ENCODE peak calls at places on chromosomes 4 and X, in eight cellular contexts. One of them, this sample, is unnamed.

GRCh38 chrX:154047266-154047665 is 27.6 kb upstream of the IRAK1 start:
- DNase-seq in WERI-Rb-1: no peak
- DNase-seq in HCT116: no peak
- DNase-seq in fibroblast of lung: peak; percentile 65
- DNase-seq in suprapubic skin: no peak
- DNase-seq in mammary epithelial cell: no peak
- DNase-seq in cardiac muscle cell: no peak
- DNase-seq in Peyer's patch: no peak
- DNase-seq in this sample: no peak

GRCh38 chr4:186927624-186928023 is 204.0 kb upstream of the FAT1 start:
- DNase-seq in WERI-Rb-1: no peak
- DNase-seq in HCT116: peak; percentile 60
- DNase-seq in fibroblast of lung: no peak
- DNase-seq in suprapubic skin: no peak
- DNase-seq in mammary epithelial cell: no peak
- DNase-seq in cardiac muscle cell: no peak
- DNase-seq in Peyer's patch: no peak
- DNase-seq in this sample: no peak

GRCh38 chr4:109969909-109970308 is 57.2 kb downstream of the EGF start:
- DNase-seq in WERI-Rb-1: no peak
- DNase-seq in HCT116: no peak
- DNase-seq in fibroblast of lung: no peak
- DNase-seq in suprapubic skin: no peak
- DNase-seq in mammary epithelial cell: no peak
- DNase-seq in cardiac muscle cell: no peak
- DNase-seq in Peyer's patch: no peak
- DNase-seq in this sample: no peak

GRCh38 chr4:15755321-15755750 is 22.8 kb upstream of the CD38 start:
- DNase-seq in WERI-Rb-1: no peak
- DNase-seq in HCT116: no peak
- DNase-seq in fibroblast of lung: peak; percentile 84
- DNase-seq in suprapubic skin: no peak
- DNase-seq in mammary epithelial cell: peak; percentile 69
- DNase-seq in cardiac muscle cell: no peak
- DNase-seq in Peyer's patch: no peak
- DNase-seq in this sample: no peak

GRCh38 chr4:183256343-183256742 is 63.7 kb downstream of the CLDN22 start:
- DNase-seq in WERI-Rb-1: no peak
- DNase-seq in HCT116: no peak
- DNase-seq in fibroblast of lung: no peak
- DNase-seq in suprapubic skin: no peak
- DNase-seq in mammary epithelial cell: no peak
- DNase-seq in cardiac muscle cell: no peak
- DNase-seq in Peyer's patch: no peak
- DNase-seq in this sample: no peak

GRCh38 chrX:136464589-136464988 is 23.2 kb upstream of the BRS3 start:
- DNase-seq in WERI-Rb-1: no peak
- DNase-seq in HCT116: no peak
- DNase-seq in fibroblast of lung: no peak
- DNase-seq in suprapubic skin: no peak
- DNase-seq in mammary epithelial cell: no peak
- DNase-seq in cardiac muscle cell: no peak
- DNase-seq in Peyer's patch: no peak
- DNase-seq in this sample: no peak

GRCh38 chr4:184322328-184323025 is 104.8 kb upstream of the ENPP6 start:
- DNase-seq in WERI-Rb-1: no peak
- DNase-seq in HCT116: no peak
- DNase-seq in fibroblast of lung: no peak
- DNase-seq in suprapubic skin: no peak
- DNase-seq in mammary epithelial cell: peak; percentile 70
- DNase-seq in cardiac muscle cell: no peak
- DNase-seq in Peyer's patch: no peak
- DNase-seq in this sample: no peak

GRCh38 chrX:53374222-53374820 is 48.1 kb downstream of the SMC1A start:
- DNase-seq in WERI-Rb-1: no peak
- DNase-seq in HCT116: no peak
- DNase-seq in fibroblast of lung: peak; percentile 32
- DNase-seq in suprapubic skin: no peak
- DNase-seq in mammary epithelial cell: no peak
- DNase-seq in cardiac muscle cell: no peak
- DNase-seq in Peyer's patch: no peak
- DNase-seq in this sample: peak; percentile 82

GRCh38 chr4:99156992-99157391 is 12.9 kb upstream of the ADH4 start:
- DNase-seq in WERI-Rb-1: no peak
- DNase-seq in HCT116: no peak
- DNase-seq in fibroblast of lung: no peak
- DNase-seq in suprapubic skin: no peak
- DNase-seq in mammary epithelial cell: no peak
- DNase-seq in cardiac muscle cell: no peak
- DNase-seq in Peyer's patch: no peak
- DNase-seq in this sample: no peak

GRCh38 chr4:133775881-133776280 is 425.7 kb downstream of the PABPC4L start:
- DNase-seq in WERI-Rb-1: no peak
- DNase-seq in HCT116: no peak
- DNase-seq in fibroblast of lung: peak; percentile 74
- DNase-seq in suprapubic skin: no peak
- DNase-seq in mammary epithelial cell: peak; percentile 19
- DNase-seq in cardiac muscle cell: no peak
- DNase-seq in Peyer's patch: no peak
- DNase-seq in this sample: no peak

GRCh38 chr4:183624548-183624947 is 34.4 kb downstream of the RWDD4 start:
- DNase-seq in WERI-Rb-1: no peak
- DNase-seq in HCT116: no peak
- DNase-seq in fibroblast of lung: no peak
- DNase-seq in suprapubic skin: no peak
- DNase-seq in mammary epithelial cell: peak; percentile 64
- DNase-seq in cardiac muscle cell: no peak
- DNase-seq in Peyer's patch: no peak
- DNase-seq in this sample: no peak

GRCh38 chr4:173370477-173371291 is at the start of gene SAP30:
- DNase-seq in WERI-Rb-1: peak; percentile 99
- DNase-seq in HCT116: peak; percentile 94
- DNase-seq in fibroblast of lung: peak; percentile 97
- DNase-seq in suprapubic skin: peak; percentile 99
- DNase-seq in mammary epithelial cell: peak; percentile 97
- DNase-seq in cardiac muscle cell: peak; percentile 98
- DNase-seq in Peyer's patch: peak; percentile 99
- DNase-seq in this sample: peak; percentile 98

GRCh38 chrX:40207626-40208025 is 109.9 kb upstream of the BCOR start:
- DNase-seq in WERI-Rb-1: no peak
- DNase-seq in HCT116: no peak
- DNase-seq in fibroblast of lung: peak; percentile 58
- DNase-seq in suprapubic skin: no peak
- DNase-seq in mammary epithelial cell: peak; percentile 25
- DNase-seq in cardiac muscle cell: no peak
- DNase-seq in Peyer's patch: no peak
- DNase-seq in this sample: peak; percentile 85

GRCh38 chrX:152958047-152958446 is 35.9 kb downstream of the PNMA5 start:
- DNase-seq in WERI-Rb-1: no peak
- DNase-seq in HCT116: no peak
- DNase-seq in fibroblast of lung: peak; percentile 31
- DNase-seq in suprapubic skin: no peak
- DNase-seq in mammary epithelial cell: no peak
- DNase-seq in cardiac muscle cell: no peak
- DNase-seq in Peyer's patch: peak; percentile 9
- DNase-seq in this sample: no peak

GRCh38 chr4:25441519-25442117 is 64.6 kb downstream of the ANAPC4 start:
- DNase-seq in WERI-Rb-1: peak; percentile 82
- DNase-seq in HCT116: peak; percentile 52
- DNase-seq in fibroblast of lung: peak; percentile 50
- DNase-seq in suprapubic skin: peak; percentile 53
- DNase-seq in mammary epithelial cell: peak; percentile 41
- DNase-seq in cardiac muscle cell: peak; percentile 78
- DNase-seq in Peyer's patch: peak; percentile 75
- DNase-seq in this sample: peak; percentile 83

GRCh38 chrX:77446029-77446585 is 1.1 kb upstream of the FGF16 start:
- DNase-seq in WERI-Rb-1: no peak
- DNase-seq in HCT116: no peak
- DNase-seq in fibroblast of lung: no peak
- DNase-seq in suprapubic skin: no peak
- DNase-seq in mammary epithelial cell: no peak
- DNase-seq in cardiac muscle cell: no peak
- DNase-seq in Peyer's patch: no peak
- DNase-seq in this sample: peak; percentile 61

GRCh38 chr4:130808492-130808891 is 1712.5 kb downstream of the C4orf33 start:
- DNase-seq in WERI-Rb-1: no peak
- DNase-seq in HCT116: peak; percentile 35
- DNase-seq in fibroblast of lung: peak; percentile 1
- DNase-seq in suprapubic skin: no peak
- DNase-seq in mammary epithelial cell: peak; percentile 24
- DNase-seq in cardiac muscle cell: peak; percentile 3
- DNase-seq in Peyer's patch: no peak
- DNase-seq in this sample: no peak

GRCh38 chr4:128516568-128516967 is 229.0 kb upstream of the PGRMC2 start:
- DNase-seq in WERI-Rb-1: no peak
- DNase-seq in HCT116: no peak
- DNase-seq in fibroblast of lung: peak; percentile 72
- DNase-seq in suprapubic skin: no peak
- DNase-seq in mammary epithelial cell: no peak
- DNase-seq in cardiac muscle cell: no peak
- DNase-seq in Peyer's patch: no peak
- DNase-seq in this sample: no peak

GRCh38 chr4:140374130-140374477 is 658 bp downstream of the SCOC start:
- DNase-seq in WERI-Rb-1: no peak
- DNase-seq in HCT116: no peak
- DNase-seq in fibroblast of lung: no peak
- DNase-seq in suprapubic skin: no peak
- DNase-seq in mammary epithelial cell: no peak
- DNase-seq in cardiac muscle cell: no peak
- DNase-seq in Peyer's patch: no peak
- DNase-seq in this sample: no peak

DNA sequence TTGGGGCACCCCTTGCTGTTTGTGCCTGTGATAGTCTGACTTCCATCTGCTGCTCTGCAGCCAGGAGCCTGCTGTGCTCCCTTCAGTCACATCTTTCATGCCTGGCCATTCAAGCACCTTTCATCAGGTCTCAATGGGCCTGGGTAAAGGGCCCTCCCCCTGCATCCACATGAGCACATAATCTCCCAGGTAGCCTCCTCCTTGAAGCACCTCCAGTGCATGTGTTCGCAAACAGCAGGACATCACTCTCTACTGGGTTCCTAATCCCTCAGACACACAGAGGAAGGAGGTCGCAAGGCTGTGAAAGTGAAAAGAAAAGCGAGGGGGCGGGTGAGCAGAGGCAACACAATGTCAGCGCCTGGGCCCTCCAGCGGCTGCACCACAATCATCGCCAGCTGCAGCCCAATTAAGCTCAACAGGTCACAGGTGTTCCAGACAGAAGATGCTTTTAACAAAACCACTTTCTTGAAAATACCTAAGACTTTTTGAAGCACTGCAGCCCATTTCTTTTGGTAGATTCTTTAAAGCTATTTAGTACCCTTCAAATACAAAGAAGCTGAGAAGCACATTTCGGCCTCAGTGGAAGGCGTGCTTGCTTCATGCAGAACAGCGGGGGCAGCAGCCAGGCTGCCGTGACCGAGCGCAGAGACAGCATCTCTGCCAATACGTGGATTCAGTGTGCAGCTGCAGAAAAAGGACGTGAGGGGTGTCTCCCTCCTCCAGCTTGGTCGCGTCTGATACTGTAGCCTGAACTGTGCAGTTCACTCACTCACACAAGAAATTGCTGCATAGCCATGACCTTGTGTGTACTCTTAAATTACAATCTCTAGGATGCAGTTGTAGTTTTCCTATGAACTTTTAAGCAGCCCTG is 92.2 kb upstream of the SPRY1 start:
- DNase-seq in WERI-Rb-1: peak; percentile 15
- DNase-seq in HCT116: no peak
- DNase-seq in fibroblast of lung: no peak
- DNase-seq in suprapubic skin: no peak
- DNase-seq in mammary epithelial cell: no peak
- DNase-seq in cardiac muscle cell: peak; percentile 48
- DNase-seq in Peyer's patch: no peak
- DNase-seq in this sample: no peak
- TF ChIP-seq CTCF in WERI-Rb-1: no peak
- TF ChIP-seq CTCF in HCT116: no peak
- TF ChIP-seq CTCF in fibroblast of lung: no peak
- TF ChIP-seq CTCF in suprapubic skin: no peak
- TF ChIP-seq CTCF in mammary epithelial cell: no peak
- TF ChIP-seq CTCF in cardiac muscle cell: no peak
- TF ChIP-seq CTCF in Peyer's patch: no peak
- TF ChIP-seq CTCF in this sample: no peak

DNA sequence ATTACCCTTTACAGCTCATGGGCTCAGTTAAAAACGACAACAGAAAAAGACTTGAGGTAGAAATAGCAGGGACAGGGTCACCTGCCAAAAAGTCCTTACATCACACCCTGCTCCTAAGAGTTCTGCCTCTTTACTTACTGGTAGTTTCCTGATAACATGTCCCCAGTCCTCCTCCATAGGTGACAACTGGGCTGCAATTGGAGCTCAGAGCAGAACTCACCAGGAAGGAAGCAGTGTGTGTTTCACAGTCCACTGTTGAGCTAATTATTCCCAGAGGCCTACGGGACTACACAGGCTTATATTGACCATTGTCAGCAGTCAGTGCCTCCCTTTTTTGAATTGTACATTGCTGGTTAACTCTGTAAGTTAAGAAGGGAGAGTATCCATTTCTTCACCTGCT is 71.0 kb upstream of the FAM9C start:
- DNase-seq in WERI-Rb-1: no peak
- DNase-seq in HCT116: no peak
- DNase-seq in fibroblast of lung: no peak
- DNase-seq in suprapubic skin: no peak
- DNase-seq in mammary epithelial cell: no peak
- DNase-seq in cardiac muscle cell: peak; percentile 53
- DNase-seq in Peyer's patch: no peak
- DNase-seq in this sample: no peak
- H3K4me3 ChIP-seq in WERI-Rb-1: no peak overlapping the region
- H3K4me3 ChIP-seq in HCT116: no peak overlapping the region
- H3K4me3 ChIP-seq in fibroblast of lung: no peak overlapping the region
- H3K4me3 ChIP-seq in suprapubic skin: no peak overlapping the region
- H3K4me3 ChIP-seq in mammary epithelial cell: no peak overlapping the region
- H3K4me3 ChIP-seq in cardiac muscle cell: no peak overlapping the region
- H3K4me3 ChIP-seq in Peyer's patch: no peak overlapping the region
- H3K4me3 ChIP-seq in this sample: no peak overlapping the region

DNA sequence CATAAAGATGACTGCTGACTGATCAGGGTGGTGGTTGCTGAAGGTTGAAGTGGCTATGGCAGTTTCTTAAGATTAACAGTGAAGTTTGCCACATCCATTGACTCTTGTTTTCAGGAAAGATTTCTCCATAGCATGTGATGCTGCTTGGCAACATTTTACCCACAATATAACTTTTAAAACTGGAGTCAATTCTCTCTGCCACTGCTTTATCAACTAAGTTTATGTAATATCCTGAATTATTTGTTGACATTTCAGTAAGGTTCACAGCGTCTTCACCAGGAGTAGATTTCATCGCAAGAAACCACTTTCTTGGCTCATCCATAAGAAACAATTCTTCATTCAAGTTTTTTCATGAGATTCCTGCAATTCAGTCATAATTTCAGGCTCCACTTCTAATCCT is 166.5 kb upstream of the SPRY1 start:
- DNase-seq in WERI-Rb-1: no peak
- DNase-seq in HCT116: no peak
- DNase-seq in fibroblast of lung: no peak
- DNase-seq in suprapubic skin: no peak
- DNase-seq in mammary epithelial cell: no peak
- DNase-seq in cardiac muscle cell: no peak
- DNase-seq in Peyer's patch: no peak
- DNase-seq in this sample: no peak
- H3K9me3 ChIP-seq in WERI-Rb-1: no peaks in the 10 kb centered on the region
- H3K9me3 ChIP-seq in HCT116: no peaks in the 10 kb centered on the region
- H3K9me3 ChIP-seq in fibroblast of lung: no peaks in the 10 kb centered on the region
- H3K9me3 ChIP-seq in suprapubic skin: no peaks in the 10 kb centered on the region
- H3K9me3 ChIP-seq in mammary epithelial cell: no peaks in the 10 kb centered on the region
- H3K9me3 ChIP-seq in cardiac muscle cell: no peaks in the 10 kb centered on the region
- H3K9me3 ChIP-seq in Peyer's patch: no peaks in the 10 kb centered on the region
- H3K9me3 ChIP-seq in this sample: no peaks in the 10 kb centered on the region

GRCh38 chr4:163191999-163192398 is 25.3 kb upstream of the NAF1 start:
- DNase-seq in WERI-Rb-1: no peak
- DNase-seq in HCT116: peak; percentile 31
- DNase-seq in fibroblast of lung: no peak
- DNase-seq in suprapubic skin: no peak
- DNase-seq in mammary epithelial cell: peak; percentile 23
- DNase-seq in cardiac muscle cell: no peak
- DNase-seq in Peyer's patch: no peak
- DNase-seq in this sample: no peak
- TF ChIP-seq CTCF in WERI-Rb-1: peak; percentile 34
- TF ChIP-seq CTCF in HCT116: peak; percentile 60
- TF ChIP-seq CTCF in fibroblast of lung: no peak
- TF ChIP-seq CTCF in suprapubic skin: no peak
- TF ChIP-seq CTCF in mammary epithelial cell: peak; percentile 27
- TF ChIP-seq CTCF in cardiac muscle cell: peak; percentile 2
- TF ChIP-seq CTCF in Peyer's patch: no peak
- TF ChIP-seq CTCF in this sample: peak; percentile 48